ENCODE peak calls at places on chromosomes 7 and 10, in six cellular contexts. One of them, this sample, is unnamed. For H3K4me1, the result is how much of the 10 kb centered on the place peaks cover.

GRCh38 chr10:86303626-86304025 is 63.0 kb downstream of the GRID1 start:
- DNase-seq in A549: no peak
- DNase-seq in ovary: no peak
- DNase-seq in HepG2: no peak
- DNase-seq in stomach: peak
- DNase-seq in transverse colon: no peak
- DNase-seq in this sample: no peak

GRCh38 chr7:77674878-77675277 is 21.4 kb upstream of the RSBN1L start:
- DNase-seq in ovary: no peak
- DNase-seq in HepG2: no peak
- DNase-seq in stomach: peak
- DNase-seq in A549: no peak
- DNase-seq in transverse colon: peak
- DNase-seq in this sample: no peak

GRCh38 chr10:49299816-49300139 is 808 bp downstream of the C10orf71 start:
- DNase-seq in A549: no peak
- DNase-seq in transverse colon: no peak
- DNase-seq in HepG2: no peak
- DNase-seq in ovary: no peak
- DNase-seq in stomach: no peak
- DNase-seq in this sample: no peak

GRCh38 chr7:105963038-105963667 is at the start of gene CDHR3:
- DNase-seq in transverse colon: no peak
- DNase-seq in ovary: no peak
- DNase-seq in HepG2: peak
- DNase-seq in stomach: peak
- DNase-seq in A549: no peak
- DNase-seq in this sample: no peak

GRCh38 chr10:74681917-74682627 is 144.3 kb upstream of the KAT6B start:
- DNase-seq in ovary: no peak
- DNase-seq in transverse colon: no peak
- DNase-seq in HepG2: no peak
- DNase-seq in A549: no peak
- DNase-seq in stomach: no peak
- DNase-seq in this sample: no peak

GRCh38 chr10:27745719-27746363 is at the start of gene MKX:
- DNase-seq in transverse colon: peak
- DNase-seq in A549: no peak
- DNase-seq in stomach: peak
- DNase-seq in ovary: peak
- DNase-seq in HepG2: no peak
- DNase-seq in this sample: no peak

GRCh38 chr10:26269754-26270153 is 53.2 kb downstream of the GAD2 start:
- DNase-seq in A549: peak
- DNase-seq in ovary: no peak
- DNase-seq in transverse colon: no peak
- DNase-seq in HepG2: peak
- DNase-seq in stomach: no peak
- DNase-seq in this sample: no peak

GRCh38 chr7:26688936-26689506 is 175.4 kb downstream of the SKAP2 start:
- DNase-seq in transverse colon: no peak
- DNase-seq in A549: no peak
- DNase-seq in stomach: no peak
- DNase-seq in ovary: no peak
- DNase-seq in HepG2: peak
- DNase-seq in this sample: no peak

GRCh38 chr10:74763934-74764591 is 62.3 kb upstream of the KAT6B start:
- DNase-seq in HepG2: peak
- DNase-seq in A549: no peak
- DNase-seq in ovary: no peak
- DNase-seq in transverse colon: no peak
- DNase-seq in stomach: no peak
- DNase-seq in this sample: no peak

GRCh38 chr10:58266826-58267712 is 625 bp downstream of the IPMK start:
- DNase-seq in HepG2: peak
- DNase-seq in transverse colon: peak
- DNase-seq in stomach: peak
- DNase-seq in ovary: peak
- DNase-seq in A549: no peak
- DNase-seq in this sample: peak

GRCh38 chr7:24769014-24769830 is 12.0 kb upstream of the GSDME start:
- DNase-seq in HepG2: no peak
- DNase-seq in stomach: no peak
- DNase-seq in ovary: no peak
- DNase-seq in A549: no peak
- DNase-seq in transverse colon: no peak
- DNase-seq in this sample: no peak
- H3K4me1 ChIP-seq in HepG2: under half
- H3K4me1 ChIP-seq in stomach: under half
- H3K4me1 ChIP-seq in ovary: under half
- H3K4me1 ChIP-seq in A549: under half
- H3K4me1 ChIP-seq in transverse colon: under half
- H3K4me1 ChIP-seq in this sample: under half

DNA sequence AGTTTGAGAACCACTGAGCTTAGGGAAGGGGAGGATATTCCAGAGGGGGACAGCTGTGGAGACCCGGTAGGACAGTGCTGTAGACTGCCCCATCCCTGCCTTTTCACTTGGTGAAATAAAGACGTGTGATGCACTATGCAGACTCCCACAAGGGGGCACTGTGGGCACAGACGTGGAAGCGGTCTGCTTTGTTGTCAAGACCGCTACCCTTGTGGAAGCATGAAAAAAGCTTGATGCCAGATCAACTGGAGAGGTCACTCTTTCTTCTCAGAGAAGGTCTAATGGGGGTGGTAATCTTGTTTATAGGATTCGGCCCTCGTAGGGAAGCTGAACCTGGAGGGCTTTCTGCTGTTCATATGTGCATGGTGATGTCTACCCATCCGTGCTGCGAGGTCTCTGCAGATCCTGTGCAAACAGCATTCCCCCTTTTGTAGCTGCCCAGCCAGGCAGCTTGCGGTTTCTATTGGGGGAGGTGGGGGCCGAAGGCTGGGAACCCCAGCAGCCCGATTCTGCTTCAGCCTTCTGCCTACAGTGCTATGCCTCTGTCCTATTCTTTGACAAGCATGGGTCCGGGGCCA is 13.7 kb downstream of the RPS24 start:
- DNase-seq in transverse colon: peak
- DNase-seq in A549: peak
- DNase-seq in ovary: peak
- DNase-seq in HepG2: peak
- DNase-seq in stomach: peak
- DNase-seq in this sample: peak
- TF ChIP-seq EP300 in transverse colon: no peak
- TF ChIP-seq EP300 in A549: no peak
- TF ChIP-seq EP300 in ovary: no peak
- TF ChIP-seq EP300 in HepG2: no peak
- TF ChIP-seq EP300 in stomach: no peak
- TF ChIP-seq EP300 in this sample: peak

DNA sequence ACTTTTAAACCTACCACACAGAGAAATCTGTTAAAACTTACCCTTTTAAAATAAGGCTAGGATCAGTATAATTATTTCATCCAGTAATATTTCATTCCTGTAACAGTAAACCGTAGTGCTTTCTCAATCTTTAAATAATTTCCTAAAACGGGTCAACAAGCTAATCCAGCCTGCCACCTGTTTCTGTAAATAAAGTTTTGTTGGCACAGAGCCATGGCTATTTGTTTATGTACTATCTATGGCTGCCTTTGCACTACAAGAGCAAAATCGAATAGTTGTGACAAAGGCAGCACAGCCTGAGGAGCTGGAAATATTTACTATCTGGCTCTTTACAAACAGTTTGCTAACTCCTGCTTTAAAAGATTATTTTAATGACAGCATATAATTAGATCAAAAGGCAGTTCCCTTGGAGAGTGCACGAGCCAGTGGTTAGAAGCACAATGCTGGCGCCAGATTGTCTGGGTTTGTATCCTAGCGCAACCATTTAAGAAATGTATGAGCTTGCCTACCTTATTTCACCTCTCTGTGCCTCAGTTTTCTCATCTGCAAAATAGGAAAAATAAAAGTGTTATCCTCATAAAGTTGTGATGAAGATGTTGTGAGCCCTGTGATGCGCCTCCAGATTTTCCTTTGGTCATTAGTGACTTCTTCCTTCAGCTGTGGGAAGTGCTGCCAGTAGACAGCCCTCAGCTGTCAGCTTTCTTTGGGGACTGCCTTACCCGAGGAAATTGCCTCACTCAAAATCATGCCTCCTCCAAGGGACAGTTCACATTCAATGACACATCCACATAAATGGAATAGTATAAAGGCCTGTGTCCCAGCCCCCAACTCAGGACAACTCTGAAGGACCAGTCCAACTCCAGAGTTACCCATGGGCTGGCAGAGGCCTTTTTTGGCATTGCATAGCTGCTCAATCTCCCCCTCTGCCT is 11.8 kb upstream of the MIOS start:
- DNase-seq in stomach: no peak
- DNase-seq in HepG2: no peak
- DNase-seq in A549: no peak
- DNase-seq in transverse colon: no peak
- DNase-seq in ovary: no peak
- DNase-seq in this sample: no peak
- H3K4me3 ChIP-seq in stomach: no peak
- H3K4me3 ChIP-seq in HepG2: no peak
- H3K4me3 ChIP-seq in A549: no peak
- H3K4me3 ChIP-seq in transverse colon: no peak
- H3K4me3 ChIP-seq in ovary: no peak
- H3K4me3 ChIP-seq in this sample: no peak

GRCh38 chr7:127413326-127413725 is 20.8 kb upstream of the ZNF800 start:
- DNase-seq in ovary: no peak
- DNase-seq in stomach: no peak
- DNase-seq in transverse colon: no peak
- DNase-seq in HepG2: no peak
- DNase-seq in A549: no peak
- DNase-seq in this sample: no peak
- H3K4me1 ChIP-seq in ovary: under half
- H3K4me1 ChIP-seq in stomach: under half
- H3K4me1 ChIP-seq in transverse colon: under half
- H3K4me1 ChIP-seq in HepG2: under half
- H3K4me1 ChIP-seq in A549: under half
- H3K4me1 ChIP-seq in this sample: under half

DNA sequence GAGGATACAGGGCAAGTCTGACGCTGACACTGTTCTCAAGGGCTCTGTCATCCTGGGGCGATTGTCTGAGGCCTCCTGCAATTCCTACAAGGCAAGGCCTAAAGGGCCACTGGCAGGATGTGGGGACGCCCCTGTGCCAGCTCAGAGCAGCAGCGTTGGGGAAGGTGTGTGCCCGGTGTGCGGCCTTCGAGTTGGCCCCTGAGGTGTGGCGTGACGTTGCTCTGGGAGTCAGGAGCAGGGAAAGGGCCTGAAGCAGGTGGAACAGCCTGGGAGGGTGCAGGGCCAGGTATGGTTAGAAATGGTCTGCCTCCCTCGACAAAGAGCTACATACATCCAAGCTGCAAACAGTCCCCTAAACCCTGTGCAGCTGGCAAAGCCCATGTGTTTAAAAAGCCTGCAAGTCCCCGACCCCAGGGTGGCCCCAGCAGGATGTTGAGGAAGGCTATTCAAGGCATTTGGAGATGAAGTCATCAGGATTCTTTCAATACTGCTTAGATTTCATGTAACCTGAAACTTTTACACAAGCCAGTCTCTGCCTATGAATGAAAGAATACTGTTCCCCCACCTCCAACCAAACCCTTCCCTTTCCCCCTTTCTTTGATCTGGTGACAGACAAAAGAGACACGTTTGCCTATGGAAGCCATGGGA is 142.5 kb upstream of the TNS3 start:
- DNase-seq in transverse colon: no peak
- DNase-seq in A549: no peak
- DNase-seq in ovary: no peak
- DNase-seq in stomach: peak
- DNase-seq in HepG2: peak
- DNase-seq in this sample: no peak
- TF ChIP-seq EP300 in transverse colon: no peak
- TF ChIP-seq EP300 in A549: no peak
- TF ChIP-seq EP300 in ovary: no peak
- TF ChIP-seq EP300 in stomach: no peak
- TF ChIP-seq EP300 in HepG2: no peak
- TF ChIP-seq EP300 in this sample: no peak

DNA sequence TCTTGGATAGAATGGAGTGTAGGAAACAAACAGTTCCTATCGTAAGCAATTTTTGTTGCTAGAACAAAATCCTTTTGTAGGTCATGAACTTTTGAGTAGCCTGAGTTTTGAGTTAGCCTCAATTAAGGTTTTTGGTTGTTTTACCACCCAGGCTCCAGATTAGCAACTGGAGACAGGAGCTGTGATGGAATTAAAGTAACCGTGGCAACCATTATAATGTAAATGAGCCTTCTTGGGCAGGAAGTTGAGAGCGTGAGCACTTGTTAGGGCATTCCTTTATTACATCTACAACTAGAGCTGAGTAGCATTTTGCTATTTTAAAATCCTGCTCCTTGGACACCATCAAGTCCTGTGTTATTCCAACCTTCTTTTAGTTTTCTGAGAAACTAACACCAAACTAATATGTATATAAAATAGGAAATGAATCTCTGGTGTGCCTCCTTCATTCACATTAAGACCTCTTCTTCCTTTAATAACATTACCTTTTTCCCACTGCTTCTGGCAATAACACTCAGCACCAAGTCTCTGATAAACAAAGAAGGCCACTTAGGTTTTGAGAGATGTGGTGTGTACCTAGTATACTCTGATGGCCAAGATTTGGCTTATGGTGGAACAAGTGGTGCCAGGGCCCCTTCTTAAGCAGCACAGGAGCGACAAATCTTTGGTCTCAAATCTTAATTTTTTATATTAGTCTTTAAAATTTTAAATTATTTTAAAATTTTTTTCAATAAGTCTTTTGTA is 34.0 kb downstream of the AHCYL2 start:
- DNase-seq in ovary: no peak
- DNase-seq in stomach: no peak
- DNase-seq in transverse colon: no peak
- DNase-seq in HepG2: no peak
- DNase-seq in A549: no peak
- DNase-seq in this sample: no peak
- H3K4me3 ChIP-seq in ovary: no peak
- H3K4me3 ChIP-seq in stomach: no peak
- H3K4me3 ChIP-seq in transverse colon: no peak
- H3K4me3 ChIP-seq in HepG2: no peak
- H3K4me3 ChIP-seq in A549: no peak
- H3K4me3 ChIP-seq in this sample: no peak